ENCODE peak calls at places on chromosomes 16 and 17, in ten cellular contexts. A, W, F, C, G, J, Y, M, O and U are unnamed samples. For H3K4me1, the result is how much of the 10 kb centered on the place peaks cover.

GRCh38 chr17:74190154-74190553 is 13.3 kb upstream of the RPL38 start:
- DNase-seq in A (no peak), W (no peak), F (peak), C (peak), G (no peak), J (peak), Y (no peak), M (no peak), O (peak), U (no peak)

GRCh38 chr16:57994778-57995177 is 5.7 kb downstream of the ZNF319 start:
- DNase-seq in A (peak), W (peak), F (peak), C (peak), G (no peak), J (peak), Y (no peak), M (no peak), O (peak), U (no peak)

GRCh38 chr17:78046923-78047322 is 81.6 kb downstream of the TMC6 start:
- DNase-seq in A (no peak), W (no peak), F (no peak), C (no peak), G (no peak), J (no peak), Y (no peak), M (no peak), O (no peak), U (no peak)

GRCh38 chr17:45022288-45022648 is 29.2 kb downstream of the DCAKD start:
- DNase-seq in A (no peak), W (no peak), F (no peak), C (no peak), G (no peak), J (no peak), Y (no peak), M (no peak), O (no peak), U (no peak)

GRCh38 chr17:68461122-68461539 is 3.8 kb upstream of the WIPI1 start:
- DNase-seq in A (no peak), W (no peak), F (no peak), C (no peak), G (no peak), J (no peak), Y (no peak), M (no peak), O (no peak), U (no peak)

GRCh38 chr17:2940352-2940751 is 123.1 kb downstream of the OR1D5 start:
- DNase-seq in A (peak), W (no peak), F (no peak), C (peak), G (no peak), J (no peak), Y (peak), M (no peak), O (no peak), U (no peak)

GRCh38 chr17:2551928-2552327 is 40.2 kb upstream of the METTL16 start:
- DNase-seq in A (no peak), W (no peak), F (no peak), C (no peak), G (no peak), J (no peak), Y (no peak), M (no peak), O (no peak), U (no peak)

GRCh38 chr17:32445976-32446375 is 1.7 kb downstream of the PSMD11 start:
- DNase-seq in A (no peak), W (no peak), F (peak), C (no peak), G (no peak), J (no peak), Y (no peak), M (no peak), O (no peak), U (no peak)

GRCh38 chr17:37844158-37844976 is 79.8 kb upstream of the TBC1D3K start:
- DNase-seq in A (peak), W (peak), F (peak), C (peak), G (no peak), J (peak), Y (no peak), M (no peak), O (peak), U (no peak)

GRCh38 chr16:65663774-65664173 is 541.9 kb upstream of the CDH11 start:
- DNase-seq in A (no peak), W (no peak), F (no peak), C (no peak), G (no peak), J (no peak), Y (no peak), M (no peak), O (no peak), U (no peak)

GRCh38 chr16:84391151-84391873 is 23.0 kb downstream of the ATP2C2 start:
- DNase-seq in A (no peak), W (no peak), F (no peak), C (no peak), G (no peak), J (no peak), Y (no peak), M (no peak), O (no peak), U (no peak)

GRCh38 chr16:4700380-4700996 is 7.1 kb downstream of the NUDT16L1 start:
- DNase-seq in A (no peak), W (no peak), F (no peak), C (no peak), G (no peak), J (no peak), Y (no peak), M (no peak), O (no peak), U (no peak)

GRCh38 chr17:67990909-67991308 is 5.4 kb downstream of the C17orf58 start:
- DNase-seq in A (no peak), W (no peak), F (no peak), C (no peak), G (no peak), J (no peak), Y (no peak), M (no peak), O (no peak), U (no peak)

GRCh38 chr17:43016216-43016615 is 6.0 kb downstream of the VAT1 start:
- DNase-seq in A (no peak), W (no peak), F (no peak), C (no peak), G (no peak), J (no peak), Y (no peak), M (no peak), O (no peak), U (no peak)

GRCh38 chr17:4327638-4328037 is 38.8 kb downstream of the UBE2G1 start:
- DNase-seq in A (no peak), W (peak), F (no peak), C (no peak), G (no peak), J (no peak), Y (no peak), M (no peak), O (peak), U (no peak)

GRCh38 chr16:86198201-86199118 is 299.5 kb downstream of the IRF8 start:
- DNase-seq in A (no peak), W (no peak), F (no peak), C (no peak), G (no peak), J (no peak), Y (peak), M (no peak), O (no peak), U (no peak)

GRCh38 chr17:80991645-80992076 is at the start of gene CHMP6:
- DNase-seq in A (peak), W (peak), F (peak), C (peak), G (peak), J (peak), Y (peak), M (no peak), O (peak), U (no peak)
- TF ChIP-seq POLR2AphosphoS5 in A (no peak), W (peak), F (no peak), C (no peak), G (peak), J (peak), Y (peak), M (no peak), O (peak), U (no peak)

GRCh38 chr17:41178843-41179616 is 1.0 kb upstream of the KRTAP4-2 start:
- DNase-seq in A (no peak), W (no peak), F (no peak), C (no peak), G (no peak), J (no peak), Y (no peak), M (no peak), O (no peak), U (no peak)
- H3K27ac ChIP-seq in A (no peak), W (no peak), F (no peak), C (no peak), G (no peak), J (no peak), Y (no peak), M (no peak), O (no peak), U (no peak)

GRCh38 chr17:681738-682137 is 32.9 kb downstream of the VPS53 start:
- DNase-seq in A (no peak), W (no peak), F (no peak), C (no peak), G (no peak), J (no peak), Y (no peak), M (no peak), O (no peak), U (no peak)

GRCh38 chr17:685006-685405 is 29.6 kb downstream of the VPS53 start:
- DNase-seq in A (no peak), W (no peak), F (no peak), C (no peak), G (no peak), J (no peak), Y (no peak), M (no peak), O (no peak), U (no peak)

GRCh38 chr17:683040-683439 is 31.6 kb downstream of the VPS53 start:
- DNase-seq in A (no peak), W (no peak), F (no peak), C (no peak), G (no peak), J (no peak), Y (no peak), M (no peak), O (no peak), U (no peak)

GRCh38 chr17:682150-682549 is 32.5 kb downstream of the VPS53 start:
- DNase-seq in A (no peak), W (no peak), F (no peak), C (no peak), G (no peak), J (no peak), Y (no peak), M (no peak), O (no peak), U (no peak)

DNA sequence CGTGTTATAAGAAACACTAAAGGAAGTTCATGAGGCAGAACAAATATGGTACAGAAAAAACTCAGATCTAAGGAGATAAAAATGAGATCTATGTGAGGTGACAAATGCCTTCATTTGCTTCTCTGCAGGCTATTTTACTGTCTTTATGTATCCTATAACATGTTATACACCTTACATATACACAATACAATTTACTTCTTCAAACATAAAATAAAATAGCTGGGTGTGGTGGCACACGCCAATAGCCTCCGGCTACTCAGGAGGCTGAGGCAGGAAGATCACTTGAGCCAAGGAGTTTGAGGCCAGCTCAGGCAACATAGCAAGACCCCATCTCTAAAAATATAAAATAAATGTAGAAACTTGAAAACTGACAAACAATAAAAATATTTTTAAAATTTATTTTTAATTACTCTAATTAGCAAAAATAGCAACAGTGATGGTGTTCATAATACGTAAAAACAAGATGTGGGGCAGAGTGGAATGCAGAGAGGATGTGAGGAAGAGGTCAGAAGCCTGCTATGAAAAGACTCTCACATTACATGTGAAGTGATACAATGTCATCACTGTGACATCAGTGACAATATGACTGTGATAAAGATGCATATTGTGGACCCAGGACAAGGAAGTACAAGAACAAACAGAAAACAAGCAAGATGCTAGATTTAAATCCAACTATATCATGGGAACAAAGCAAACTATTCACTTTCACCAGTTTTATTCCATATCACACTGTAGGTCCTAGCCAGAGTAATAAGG is 31.0 kb downstream of the VPS53 start:
- DNase-seq in A (no peak), W (no peak), F (no peak), C (no peak), G (no peak), J (no peak), Y (no peak), M (no peak), O (no peak), U (no peak)
- H3K4me1 ChIP-seq in A (under half), W (under half), F (under half), C (under half), G (under half), J (under half), Y (under half), M (under half), O (under half), U (under half)

DNA sequence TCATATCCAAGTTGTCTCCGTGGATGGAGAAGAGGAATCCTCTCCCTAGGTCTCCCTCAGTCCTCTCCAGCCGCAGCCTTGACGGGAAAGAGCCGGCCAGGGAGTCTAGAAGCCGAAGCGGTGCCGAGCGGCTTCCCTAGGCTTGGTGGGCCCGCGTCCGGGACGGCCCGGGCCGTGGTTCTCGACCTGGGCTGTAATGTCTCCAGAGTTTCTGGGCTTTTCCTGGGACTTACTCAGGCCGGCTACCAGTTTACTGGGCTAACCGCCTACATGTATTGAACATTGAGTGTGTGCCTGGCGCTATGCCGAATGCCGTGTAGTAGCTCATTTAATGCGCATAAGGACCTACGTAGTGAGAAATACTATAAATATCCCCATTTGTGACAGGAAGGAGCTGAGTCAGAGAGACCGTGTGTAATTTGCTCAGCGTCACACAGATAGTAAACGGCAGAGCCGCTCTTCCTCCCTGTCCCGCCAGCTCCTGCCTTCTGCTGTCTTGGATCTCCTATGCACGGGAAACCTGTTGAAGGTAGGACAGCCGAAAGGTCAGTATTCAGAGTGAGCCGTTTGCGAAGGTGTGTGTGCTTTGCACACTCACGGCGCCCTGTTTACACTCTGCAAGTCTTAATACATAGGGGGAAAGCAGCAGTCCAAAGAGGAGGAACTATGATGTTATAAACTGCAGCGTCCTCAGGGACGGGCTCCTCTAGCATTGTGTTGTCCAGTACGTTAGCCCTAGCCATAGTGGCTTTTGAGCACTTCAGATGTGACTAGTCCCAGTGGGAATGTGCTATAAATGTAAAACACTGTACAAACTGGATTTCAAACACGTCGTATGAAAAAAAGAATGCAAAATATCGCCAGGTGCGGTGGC is 723 bp upstream of the SPAG5 start:
- DNase-seq in A (peak), W (peak), F (peak), C (peak), G (peak), J (peak), Y (peak), M (peak), O (peak), U (no peak)
- TF ChIP-seq POLR2AphosphoS5 in A (no peak), W (no peak), F (no peak), C (no peak), G (no peak), J (no peak), Y (peak), M (no peak), O (no peak), U (peak)

DNA sequence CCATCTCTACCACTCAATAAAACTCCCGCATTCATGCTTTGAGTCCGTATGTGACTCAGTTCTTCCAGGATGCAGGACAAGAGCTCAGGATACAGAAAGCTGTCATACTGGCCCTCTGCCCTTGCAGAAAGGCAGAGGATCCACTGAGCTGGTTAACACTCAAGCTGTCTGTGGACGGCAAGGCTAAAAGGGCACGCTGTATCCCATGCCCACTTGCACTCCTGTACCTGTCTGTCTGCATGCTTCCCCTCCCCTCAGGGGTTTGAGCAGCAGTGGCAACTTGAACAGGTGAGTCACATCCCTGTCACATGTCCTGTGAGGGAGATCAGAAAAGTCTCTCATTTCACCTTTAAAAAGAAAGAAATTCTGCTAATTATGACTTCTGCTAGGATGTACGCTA is 293.8 kb downstream of the HS3ST3B1 start:
- DNase-seq in A (no peak), W (no peak), F (no peak), C (no peak), G (no peak), J (no peak), Y (no peak), M (no peak), O (no peak), U (peak)
- H3K27ac ChIP-seq in A (no peak), W (no peak), F (no peak), C (no peak), G (no peak), J (no peak), Y (no peak), M (no peak), O (no peak), U (no peak)

GRCh38 chr17:46182961-46183360 is 10.3 kb downstream of the KANSL1 start:
- DNase-seq in A (no peak), W (no peak), F (no peak), C (peak), G (no peak), J (no peak), Y (no peak), M (no peak), O (no peak), U (no peak)

GRCh38 chr17:46178550-46179198 is 14.6 kb downstream of the KANSL1 start:
- DNase-seq in A (no peak), W (no peak), F (no peak), C (no peak), G (no peak), J (no peak), Y (no peak), M (no peak), O (no peak), U (no peak)

GRCh38 chr17:46179375-46179999 is 13.7 kb downstream of the KANSL1 start:
- DNase-seq in A (no peak), W (no peak), F (no peak), C (peak), G (no peak), J (no peak), Y (no peak), M (peak), O (no peak), U (no peak)

GRCh38 chr17:46181940-46182339 is 11.3 kb downstream of the KANSL1 start:
- DNase-seq in A (no peak), W (no peak), F (no peak), C (no peak), G (no peak), J (no peak), Y (no peak), M (no peak), O (no peak), U (no peak)

GRCh38 chr17:46180895-46181279 is 12.3 kb downstream of the KANSL1 start:
- DNase-seq in A (no peak), W (no peak), F (no peak), C (no peak), G (no peak), J (no peak), Y (no peak), M (no peak), O (no peak), U (no peak)
- H3K4me1 ChIP-seq in A (half or more), W (under half), F (half or more), C (half or more), G (half or more), J (under half), Y (half or more), M (half or more), O (under half), U (half or more)

DNA sequence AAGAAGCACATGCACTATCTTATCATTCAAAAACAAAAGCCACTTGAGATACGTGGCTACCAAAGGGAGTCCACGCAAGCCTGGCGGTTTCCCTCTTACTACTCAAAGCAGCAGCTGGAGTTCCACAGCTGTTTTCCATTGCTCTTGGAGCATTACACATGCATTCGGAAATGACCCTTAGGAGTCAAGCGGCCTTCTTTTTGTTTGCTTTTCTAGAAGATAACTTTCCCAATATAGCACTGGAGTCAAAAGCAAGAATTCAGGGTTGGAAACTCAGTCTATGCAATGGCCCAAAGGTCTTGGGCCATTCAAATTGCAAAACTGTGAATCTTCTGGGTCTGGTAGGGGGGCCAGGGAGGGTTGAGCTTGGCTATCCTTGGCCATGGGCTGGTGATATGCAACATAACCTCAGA is 97.8 kb upstream of the MAF start:
- DNase-seq in A (no peak), W (no peak), F (no peak), C (no peak), G (no peak), J (no peak), Y (peak), M (no peak), O (no peak), U (peak)
- TF ChIP-seq POLR2AphosphoS5 in A (no peak), W (no peak), F (no peak), C (no peak), G (no peak), J (no peak), Y (no peak), M (no peak), O (no peak), U (peak)

GRCh38 chr17:29292071-29292991 is 1.6 kb downstream of the NUFIP2 start:
- DNase-seq in A (peak), W (peak), F (peak), C (peak), G (peak), J (peak), Y (peak), M (no peak), O (no peak), U (no peak)

GRCh38 chr17:29292992-29293889 is 707 bp downstream of the NUFIP2 start:
- DNase-seq in A (peak), W (peak), F (peak), C (peak), G (peak), J (peak), Y (peak), M (no peak), O (no peak), U (peak)

GRCh38 chr17:29289852-29290251 is 4.1 kb downstream of the NUFIP2 start:
- DNase-seq in A (no peak), W (no peak), F (no peak), C (no peak), G (no peak), J (no peak), Y (no peak), M (no peak), O (no peak), U (no peak)

GRCh38 chr17:29293890-29294579 is at the start of gene NUFIP2:
- DNase-seq in A (peak), W (peak), F (peak), C (peak), G (peak), J (peak), Y (peak), M (peak), O (peak), U (peak)

DNA sequence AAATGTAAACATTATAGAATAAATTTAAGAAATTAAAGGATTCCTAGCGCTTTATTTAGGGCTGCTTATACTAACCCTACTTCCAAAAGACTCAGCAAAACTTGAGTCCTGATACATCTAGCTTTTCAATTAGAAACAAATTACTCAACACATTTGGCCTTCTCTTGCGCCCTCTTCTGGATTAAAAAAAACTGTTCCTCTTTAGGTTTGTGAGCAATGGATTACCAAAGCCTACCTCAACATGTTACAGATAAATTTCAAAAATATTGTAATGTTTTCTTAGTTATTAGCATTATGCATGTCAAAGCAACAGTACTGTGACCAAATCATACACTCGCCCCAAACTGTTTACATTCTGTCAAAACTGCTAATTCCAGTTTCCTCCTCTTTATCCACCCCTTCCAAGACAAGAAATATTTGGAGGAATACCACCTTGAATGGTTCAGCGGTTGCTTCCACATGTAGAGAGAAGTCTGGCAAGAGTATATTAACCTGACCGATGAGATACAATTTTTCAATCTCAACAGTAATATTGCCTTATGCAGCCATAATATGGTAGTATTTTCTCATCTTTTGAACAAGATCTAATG is 2.7 kb downstream of the NUFIP2 start:
- DNase-seq in A (no peak), W (no peak), F (peak), C (peak), G (no peak), J (peak), Y (no peak), M (peak), O (peak), U (no peak)
- H3K27ac ChIP-seq in A (peak), W (peak), F (peak), C (no peak), G (no peak), J (no peak), Y (peak), M (peak), O (peak), U (peak)